ENCODE peak calls at places on chromosomes 1 and 21, in ten cellular contexts. K is pancreas, V is ovary, N is hepatocyte, R is mesenchymal stem cell, S is HCT116, M is GM23338, Q is endothelial cell of umbilical vein, P is right lobe of liver, A is fibroblast of lung. L is an unnamed sample.

GRCh38 chr1:85274969-85275453 is 1.4 kb downstream of the BCL10 start:
- DNase-seq in M (no peak), P (no peak), R (peak), N (peak), A (peak), Q (peak), S (no peak), V (no peak), K (no peak), L (peak)

GRCh38 chr1:198934414-198934813 is 295.6 kb downstream of the PTPRC start:
- DNase-seq in S (no peak), M (no peak), R (no peak), N (no peak), V (no peak), P (no peak), K (no peak), A (no peak), Q (no peak), L (no peak)

GRCh38 chr1:240515505-240515904 is 96.5 kb downstream of the GREM2 start:
- DNase-seq in K (no peak), N (no peak), Q (no peak), S (no peak), V (no peak), P (no peak), A (peak), M (no peak), R (peak), L (no peak)

GRCh38 chr1:192844360-192844759 is 35.5 kb downstream of the RGS2 start:
- DNase-seq in M (no peak), K (no peak), R (no peak), N (no peak), V (no peak), P (no peak), Q (no peak), S (no peak), A (no peak), L (no peak)

GRCh38 chr1:12594966-12595838 is 22.8 kb downstream of the DHRS3 start:
- DNase-seq in P (peak), S (no peak), K (peak), Q (peak), M (peak), N (peak), A (peak), R (peak), V (peak), L (no peak)

GRCh38 chr1:19209439-19209989 is 552 bp downstream of the UBR4 start:
- DNase-seq in M (peak), N (peak), Q (peak), R (peak), S (no peak), K (no peak), P (no peak), V (no peak), A (peak), L (no peak)

GRCh38 chr1:66022904-66023620 is 230.4 kb downstream of the PDE4B start:
- DNase-seq in M (peak), P (no peak), Q (peak), V (no peak), K (no peak), N (peak), S (no peak), R (peak), A (peak), L (no peak)

GRCh38 chr1:8560611-8561544 is 243.0 kb downstream of the SLC45A1 start:
- DNase-seq in R (peak), P (no peak), K (no peak), A (peak), S (peak), Q (peak), V (no peak), M (peak), N (peak), L (no peak)

GRCh38 chr1:243409284-243409683 is 153.4 kb downstream of the SDCCAG8 start:
- DNase-seq in S (no peak), N (no peak), V (no peak), Q (peak), R (no peak), P (no peak), M (peak), A (no peak), K (no peak), L (no peak)

GRCh38 chr1:198713081-198713480 is 74.2 kb downstream of the PTPRC start:
- DNase-seq in N (no peak), K (no peak), P (no peak), S (no peak), V (no peak), Q (no peak), R (peak), M (no peak), A (peak), L (peak)

GRCh38 chr1:23027352-23027907 is 8.2 kb downstream of the KDM1A start:
- DNase-seq in P (no peak), S (no peak), M (no peak), K (no peak), R (no peak), A (no peak), Q (no peak), V (no peak), N (no peak), L (no peak)
- H3K27ac ChIP-seq in P (no peak), S (no peak), M (no peak), K (no peak), R (no peak), A (no peak), Q (no peak), V (no peak), N (no peak), L (no peak)

GRCh38 chr21:43313221-43313938 is 113.6 kb downstream of the SIK1 start:
- DNase-seq in P (peak), A (no peak), V (peak), S (no peak), M (no peak), K (no peak), R (no peak), Q (no peak), N (no peak), L (no peak)

GRCh38 chr21:43313939-43314405 is 113.0 kb downstream of the SIK1 start:
- DNase-seq in P (peak), N (no peak), S (no peak), V (peak), R (no peak), A (no peak), M (no peak), Q (no peak), K (no peak), L (no peak)

GRCh38 chr21:43311303-43311817 is 115.6 kb downstream of the SIK1 start:
- DNase-seq in K (peak), N (peak), S (no peak), V (peak), Q (no peak), M (no peak), R (no peak), P (peak), A (no peak), L (no peak)

GRCh38 chr21:43312751-43313169 is 114.2 kb downstream of the SIK1 start:
- DNase-seq in M (peak), N (peak), V (peak), R (no peak), S (no peak), K (no peak), A (no peak), Q (no peak), P (peak), L (no peak)

GRCh38 chr21:43312011-43312410 is 114.9 kb downstream of the SIK1 start:
- DNase-seq in V (no peak), K (no peak), P (no peak), M (no peak), A (no peak), R (no peak), S (no peak), N (no peak), Q (no peak), L (no peak)
- H3K27ac ChIP-seq in V (no peak), K (no peak), P (no peak), M (no peak), A (no peak), R (no peak), S (no peak), N (peak), Q (no peak), L (no peak)

DNA sequence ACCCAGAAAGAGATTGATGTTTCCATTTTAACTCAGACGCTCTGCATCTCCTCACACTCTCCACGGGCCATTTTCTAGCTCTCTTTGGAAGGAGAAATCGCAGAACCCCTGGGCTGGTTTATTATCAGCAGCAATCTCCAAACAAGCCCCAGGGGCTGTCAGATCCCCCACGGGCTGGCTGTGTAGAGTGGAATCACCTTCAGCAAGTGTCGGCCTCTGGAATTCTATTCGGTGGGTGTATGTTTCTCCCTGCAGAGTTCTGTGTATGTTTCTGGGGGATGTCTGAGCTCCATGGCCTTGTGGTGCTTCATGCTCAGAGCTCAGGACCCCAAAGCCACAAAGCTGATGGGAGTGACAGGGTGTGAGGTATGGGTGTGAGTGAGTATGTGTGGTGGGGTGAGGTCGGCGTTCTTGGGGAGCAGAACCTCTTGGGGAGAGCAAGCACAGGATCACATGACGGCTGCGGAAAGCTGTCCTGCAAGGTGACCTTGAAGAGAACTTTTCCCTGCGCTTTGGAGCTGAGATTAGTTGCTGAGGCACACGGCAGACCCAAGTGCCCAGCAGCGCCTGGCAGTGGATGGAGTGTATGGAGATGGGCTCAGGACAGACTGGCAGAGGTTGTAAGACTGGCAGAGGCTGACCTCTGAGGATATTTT is 489 bp downstream of the ACOT11 start:
- DNase-seq in Q (no peak), R (no peak), K (no peak), A (no peak), S (no peak), N (no peak), M (no peak), V (peak), P (no peak), L (no peak)
- H3K27ac ChIP-seq in Q (no peak), R (no peak), K (peak), A (no peak), S (no peak), N (peak), M (no peak), V (peak), P (no peak), L (no peak)

DNA sequence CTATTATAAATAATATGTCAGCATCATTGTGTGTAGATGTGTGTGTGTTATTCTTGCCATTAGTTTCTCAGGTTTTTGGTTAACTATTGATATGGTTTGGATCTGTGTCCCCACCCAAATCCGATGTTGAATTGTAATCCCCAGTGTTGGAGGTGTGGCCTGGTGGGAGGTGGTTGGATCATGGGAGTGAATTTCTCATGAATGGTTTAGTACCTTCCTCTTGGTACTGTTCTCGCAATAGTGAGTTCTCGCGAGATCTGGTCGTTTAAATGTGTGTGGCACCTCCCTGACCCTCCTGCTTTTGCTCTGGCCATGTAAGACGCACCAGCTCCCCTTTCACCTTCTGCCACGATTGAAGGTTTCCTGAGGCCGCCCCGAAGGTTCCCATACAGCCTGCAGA is 9.6 kb upstream of the POFUT2 start:
- DNase-seq in N (peak), M (no peak), Q (no peak), V (peak), R (no peak), A (no peak), K (no peak), S (no peak), P (no peak), L (no peak)
- H3K27ac ChIP-seq in N (peak), M (no peak), Q (no peak), V (no peak), R (no peak), A (no peak), K (no peak), S (no peak), P (no peak), L (no peak)

GRCh38 chr21:33289199-33289819 is 23.1 kb downstream of the IL10RB start:
- DNase-seq in N (no peak), A (peak), K (no peak), V (no peak), Q (no peak), M (no peak), R (peak), S (no peak), P (no peak), L (no peak)
- H3K27ac ChIP-seq in N (no peak), A (no peak), K (no peak), V (no peak), Q (no peak), M (no peak), R (peak), S (no peak), P (no peak), L (no peak)

GRCh38 chr1:184387871-184388670 is 1.2 kb downstream of the C1orf21 start:
- DNase-seq in S (no peak), R (peak), N (peak), M (peak), P (peak), K (peak), A (peak), V (peak), Q (peak), L (peak)
- H3K27ac ChIP-seq in S (no peak), R (peak), N (peak), M (no peak), P (peak), K (peak), A (peak), V (no peak), Q (no peak), L (peak)

GRCh38 chr1:40625476-40626382 is 39.8 kb downstream of the RIMS3 start:
- DNase-seq in K (no peak), S (no peak), V (no peak), Q (no peak), A (peak), P (no peak), R (peak), N (no peak), M (no peak), L (no peak)
- H3K27ac ChIP-seq in K (no peak), S (no peak), V (no peak), Q (no peak), A (no peak), P (no peak), R (no peak), N (no peak), M (no peak), L (peak)

GRCh38 chr1:38815903-38816627 is 43.5 kb downstream of the RRAGC start:
- DNase-seq in N (no peak), P (no peak), Q (no peak), M (peak), S (no peak), A (no peak), K (no peak), R (no peak), V (no peak), L (no peak)
- H3K27ac ChIP-seq in N (no peak), P (no peak), Q (no peak), M (no peak), S (no peak), A (no peak), K (no peak), R (no peak), V (no peak), L (no peak)

L was measured in epithelial cell of prostate.